ENCODE peak calls at places on chromosomes 12 and 14, in nine cellular contexts. U is PC-9, A is OCI-LY7, Y is fibroblast of lung, B is Karpas-422, Q is H9, P is neural progenitor cell, V is SK-N-SH, E is neuronal stem cell. Z is an unnamed sample.

GRCh38 chr12:49288412-49288853 is 6.5 kb upstream of the PRPH start:
- DNase-seq in U (no peak), A (peak; percentile 64), Y (no peak), B (peak; percentile 88), Q (peak; percentile 70), P (peak; percentile 72), V (peak; percentile 76), E (no peak), Z (peak; percentile 58)

GRCh38 chr12:103387385-103387784 is 108.4 kb downstream of the C12orf42 start:
- DNase-seq in U (no peak), A (no peak), Y (no peak), B (no peak), Q (no peak), P (no peak), V (no peak), E (no peak), Z (no peak)

GRCh38 chr14:85604021-85604420 is 74.1 kb downstream of the FLRT2 start:
- DNase-seq in U (no peak), A (no peak), Y (no peak), B (no peak), Q (no peak), P (no peak), V (no peak), E (no peak), Z (no peak)

GRCh38 chr12:110966081-110966760 is 45.8 kb upstream of the MYL2 start:
- DNase-seq in U (no peak), A (no peak), Y (no peak), B (no peak), Q (no peak), P (no peak), V (no peak), E (no peak), Z (no peak)

GRCh38 chr12:93785262-93786010 is 108.3 kb downstream of the CRADD start:
- DNase-seq in U (peak; percentile 96), A (no peak), Y (peak; percentile 96), B (no peak), Q (peak; percentile 75), P (peak; percentile 19), V (no peak), E (peak; percentile 27), Z (peak; percentile 96)

GRCh38 chr12:44876554-44877275 is 600 bp upstream of the NELL2 start:
- DNase-seq in U (no peak), A (peak; percentile 22), Y (peak; percentile 48), B (peak; percentile 75), Q (peak; percentile 88), P (peak; percentile 85), V (peak; percentile 82), E (peak; percentile 88), Z (peak; percentile 80)

GRCh38 chr12:130141901-130142683 is 20.2 kb upstream of the FZD10 start:
- DNase-seq in U (no peak), A (no peak), Y (no peak), B (no peak), Q (no peak), P (no peak), V (no peak), E (no peak), Z (peak; percentile 76)

GRCh38 chr12:107530706-107531105 is 154.9 kb upstream of the PWP1 start:
- DNase-seq in U (no peak), A (no peak), Y (peak; percentile 6), B (no peak), Q (no peak), P (no peak), V (no peak), E (no peak), Z (no peak)

GRCh38 chr12:129997239-129997638 is 93.4 kb upstream of the TMEM132D start:
- DNase-seq in U (no peak), A (no peak), Y (no peak), B (no peak), Q (peak; percentile 76), P (no peak), V (no peak), E (no peak), Z (no peak)

GRCh38 chr12:1594045-1594294 is 411 bp downstream of the FBXL14 start:
- DNase-seq in U (peak; percentile 51), A (peak; percentile 82), Y (peak; percentile 64), B (peak; percentile 87), Q (peak; percentile 65), P (peak; percentile 76), V (peak; percentile 79), E (no peak), Z (peak; percentile 60)

GRCh38 chr14:67010602-67011001 is 178.6 kb upstream of the GARIN2 start:
- DNase-seq in U (no peak), A (no peak), Y (no peak), B (no peak), Q (no peak), P (no peak), V (no peak), E (no peak), Z (no peak)

GRCh38 chr14:35107866-35108265 is 13.9 kb downstream of the PPP2R3C start:
- DNase-seq in U (no peak), A (no peak), Y (peak; percentile 36), B (no peak), Q (no peak), P (no peak), V (no peak), E (no peak), Z (no peak)

GRCh38 chr14:50679674-50680073 is 11.6 kb upstream of the SAV1 start:
- DNase-seq in U (no peak), A (no peak), Y (no peak), B (no peak), Q (no peak), P (no peak), V (no peak), E (no peak), Z (no peak)

GRCh38 chr12:78239566-78239965 is 408.9 kb downstream of the NAV3 start:
- DNase-seq in U (no peak), A (no peak), Y (no peak), B (no peak), Q (no peak), P (no peak), V (no peak), E (no peak), Z (no peak)

GRCh38 chr12:52585951-52586350 is 12.3 kb upstream of the KRT74 start:
- DNase-seq in U (no peak), A (no peak), Y (no peak), B (no peak), Q (peak; percentile 22), P (no peak), V (no peak), E (no peak), Z (no peak)

GRCh38 chr14:54398028-54398368 is 1.2 kb downstream of the CDKN3 start:
- DNase-seq in U (no peak), A (peak; percentile 9), Y (no peak), B (peak; percentile 61), Q (no peak), P (no peak), V (no peak), E (no peak), Z (no peak)

GRCh38 chr12:18139254-18139653 is 49.3 kb upstream of the RERGL start:
- DNase-seq in U (no peak), A (peak; percentile 86), Y (no peak), B (no peak), Q (no peak), P (no peak), V (no peak), E (no peak), Z (no peak)

DNA sequence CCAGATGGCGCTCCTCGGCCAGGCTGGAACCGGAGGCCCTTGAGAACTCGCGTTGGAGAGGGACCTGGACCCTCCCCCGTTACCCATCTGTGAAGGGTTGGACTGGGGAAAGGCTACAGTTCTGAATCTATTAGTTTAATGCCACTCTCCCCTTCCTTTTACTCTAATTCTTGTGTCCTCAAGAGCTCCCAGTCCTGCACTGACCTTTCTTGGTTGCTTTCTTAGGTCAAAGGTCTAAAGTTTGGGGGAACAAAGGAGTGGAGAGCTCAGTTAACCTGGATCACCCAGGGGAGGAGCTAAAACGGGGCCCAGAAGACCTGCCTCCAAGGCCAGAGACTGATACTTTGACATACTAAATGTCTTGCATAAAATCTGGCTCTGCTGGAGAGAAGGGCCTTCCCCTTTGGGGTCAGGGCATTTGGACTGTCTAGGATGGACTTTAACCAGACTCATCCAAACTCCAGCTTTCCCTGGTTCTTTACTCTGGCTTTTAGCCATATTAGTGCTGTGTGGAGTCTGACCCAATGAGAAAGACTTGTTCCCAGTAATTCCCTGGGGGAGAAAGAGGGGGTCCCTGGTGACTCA is 923 bp upstream of the MLF2 start:
- DNase-seq in U (no peak), A (no peak), Y (no peak), B (no peak), Q (no peak), P (no peak), V (no peak), E (no peak), Z (no peak)
- H3K4me2 ChIP-seq in U (peak overlapping the region; percentile 80), A (peak overlapping the region; percentile 87), Y (peak overlapping the region; percentile 11), B (peak overlapping the region; percentile 92), Q (peak overlapping the region; percentile 94), P (peak overlapping the region; percentile 81), V (peak overlapping the region; percentile 64), E (peak overlapping the region; percentile 38), Z (peak overlapping the region; percentile 30)

DNA sequence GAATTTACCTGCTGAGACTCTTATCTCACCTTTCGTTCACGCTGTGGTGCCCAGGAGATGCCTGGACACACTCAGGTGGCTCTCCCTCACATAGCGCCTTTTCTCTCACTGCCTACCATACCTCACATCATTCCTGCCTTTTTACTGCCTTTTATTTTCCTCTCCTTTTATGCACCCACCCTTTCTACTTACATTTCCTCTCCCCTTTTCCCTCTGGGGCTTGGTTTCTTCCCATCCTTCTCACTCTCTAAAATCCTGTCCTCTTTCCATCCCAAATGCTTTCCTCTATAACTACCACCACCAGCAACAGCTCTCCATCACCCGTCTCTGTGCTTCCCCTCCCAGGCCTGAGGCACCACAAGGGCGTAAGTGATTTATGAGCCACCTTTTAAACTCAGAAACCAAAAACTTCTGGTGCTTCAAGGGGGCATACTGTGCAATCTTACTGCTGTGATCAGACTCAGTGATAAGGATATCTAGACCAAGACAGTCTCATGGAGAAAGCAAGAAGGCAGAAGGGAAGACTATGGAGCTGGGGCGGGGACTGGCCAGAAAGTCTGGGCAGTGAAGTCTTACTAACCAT is 32.7 kb upstream of the SMUG1 start:
- DNase-seq in U (no peak), A (no peak), Y (no peak), B (no peak), Q (no peak), P (no peak), V (no peak), E (no peak), Z (no peak)
- H3K4me2 ChIP-seq in U (no peak overlapping the region), A (no peak overlapping the region), Y (no peak overlapping the region), B (no peak overlapping the region), Q (no peak overlapping the region), P (no peak overlapping the region), V (no peak overlapping the region), E (no peak overlapping the region), Z (no peak overlapping the region)

DNA sequence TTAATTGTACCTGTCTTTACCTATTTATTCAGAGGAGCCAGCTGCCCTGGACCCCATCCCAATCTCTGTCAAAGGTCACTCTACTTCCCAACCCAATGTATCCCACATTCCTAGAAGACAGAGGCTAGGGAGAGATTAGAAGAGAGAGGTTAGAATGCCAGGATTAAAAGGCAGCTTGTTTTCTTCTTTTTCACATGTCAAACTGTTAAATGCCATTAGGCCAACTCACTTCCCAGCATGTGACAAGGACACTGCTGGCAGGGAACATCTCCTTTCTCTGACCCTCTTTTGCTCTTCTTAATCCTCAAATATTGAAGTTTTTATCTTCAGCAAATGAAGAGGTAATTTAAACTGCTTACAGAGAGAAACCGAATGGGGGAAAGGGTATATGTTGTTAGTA is 89.1 kb downstream of the BBS10 start:
- DNase-seq in U (no peak), A (no peak), Y (no peak), B (no peak), Q (no peak), P (peak; percentile 56), V (no peak), E (peak; percentile 11), Z (peak; percentile 93)
- H3K4me2 ChIP-seq in U (no peak overlapping the region), A (peak overlapping the region; percentile 47), Y (peak overlapping the region; percentile 17), B (no peak overlapping the region), Q (no peak overlapping the region), P (peak overlapping the region; percentile 30), V (peak overlapping the region; percentile 84), E (no peak overlapping the region), Z (no peak overlapping the region)

GRCh38 chr14:61470954-61471279 is 149.5 kb downstream of the PRKCH start:
- DNase-seq in U (no peak), A (no peak), Y (no peak), B (peak; percentile 60), Q (no peak), P (no peak), V (no peak), E (no peak), Z (no peak)
- H3K4me2 ChIP-seq in U (peak overlapping the region; percentile 94), A (peak overlapping the region; percentile 79), Y (peak overlapping the region; percentile 81), B (peak overlapping the region; percentile 87), Q (no peak overlapping the region), P (no peak overlapping the region), V (peak overlapping the region; percentile 79), E (no peak overlapping the region), Z (no peak overlapping the region)